ENCODE peak calls at places on chromosomes 6 and 20, in four cellular contexts. C, X, J and D are unnamed samples.

GRCh38 chr20:38961530-38962043 is 557 bp upstream of the DHX35 start:
- DNase-seq in C (peak), X (peak), J (no peak), D (no peak)

GRCh38 chr20:5780233-5781217 is 30.3 kb downstream of the SHLD1 start:
- DNase-seq in C (no peak), X (no peak), J (no peak), D (no peak)

GRCh38 chr20:16615199-16615598 is 42.0 kb upstream of the KIF16B start:
- DNase-seq in C (no peak), X (no peak), J (no peak), D (no peak)

GRCh38 chr6:90157441-90157840 is 139.2 kb downstream of the BACH2 start:
- DNase-seq in C (no peak), X (no peak), J (no peak), D (no peak)

GRCh38 chr6:140601409-140601808 is 1227.0 kb upstream of the CITED2 start:
- DNase-seq in C (no peak), X (no peak), J (no peak), D (no peak)

GRCh38 chr6:53766930-53767329 is 27.9 kb upstream of the LRRC1 start:
- DNase-seq in C (no peak), X (no peak), J (no peak), D (no peak)

GRCh38 chr6:137806914-137807682 is 60.0 kb upstream of the TNFAIP3 start:
- DNase-seq in C (no peak), X (no peak), J (no peak), D (no peak)

GRCh38 chr6:25388776-25389175 is 109.6 kb downstream of the CARMIL1 start:
- DNase-seq in C (no peak), X (no peak), J (no peak), D (no peak)

GRCh38 chr20:37651932-37652331 is 41.9 kb upstream of the CTNNBL1 start:
- DNase-seq in C (peak), X (peak), J (no peak), D (no peak)